ENCODE peak calls at places on chromosomes 16 and 17, in ten cellular contexts. H, I, G, K, Y, A, W, L, V and X are unnamed samples. For H3K4me1 and H3K36me3, the result is how much of the 10 kb centered on the place peaks cover.

GRCh38 chr16:17476414-17477259 is 5.9 kb upstream of the XYLT1 start:
- DNase-seq in G (peak), Y (no peak), L (no peak), W (no peak), H (peak), A (peak), K (peak), I (peak), V (peak), X (peak)

GRCh38 chr17:50420419-50421112 is 5.5 kb upstream of the ACSF2 start:
- DNase-seq in L (no peak), A (no peak), W (no peak), H (no peak), I (no peak), G (no peak), Y (no peak), V (peak), K (no peak), X (no peak)

GRCh38 chr17:40471856-40472732 is 28.8 kb downstream of the IGFBP4 start:
- DNase-seq in L (no peak), H (peak), Y (no peak), I (no peak), G (no peak), K (no peak), W (no peak), V (no peak), A (no peak), X (no peak)

GRCh38 chr16:82041542-82041941 is 6.5 kb downstream of the HSD17B2 start:
- DNase-seq in I (no peak), G (no peak), W (no peak), H (no peak), K (no peak), V (no peak), L (no peak), A (no peak), Y (no peak), X (no peak)

GRCh38 chr17:58968662-58969061 is 138.0 kb downstream of the TRIM37 start:
- DNase-seq in K (no peak), G (no peak), I (no peak), Y (no peak), W (no peak), A (no peak), V (no peak), L (no peak), H (peak), X (no peak)

GRCh38 chr16:30649725-30650368 is 913 bp upstream of the PRR14 start:
- DNase-seq in K (no peak), Y (no peak), G (no peak), A (peak), V (no peak), L (no peak), W (no peak), I (no peak), H (no peak), X (no peak)

GRCh38 chr16:49181812-49182211 is 99.8 kb downstream of the CBLN1 start:
- DNase-seq in A (no peak), H (no peak), L (no peak), I (no peak), G (no peak), V (no peak), Y (no peak), W (no peak), K (no peak), X (no peak)

GRCh38 chr17:44848961-44849489 is 1.3 kb downstream of the HIGD1B start:
- DNase-seq in Y (no peak), K (no peak), W (no peak), V (no peak), G (no peak), I (no peak), A (no peak), L (no peak), H (no peak), X (no peak)

GRCh38 chr16:49575352-49576172 is 202.0 kb downstream of the C16orf78 start:
- DNase-seq in A (peak), K (no peak), L (no peak), I (peak), W (no peak), G (peak), Y (peak), H (no peak), V (no peak), X (no peak)

GRCh38 chr16:86044241-86044671 is 145.3 kb downstream of the IRF8 start:
- DNase-seq in H (peak), A (peak), K (no peak), V (peak), W (peak), Y (no peak), L (no peak), G (peak), I (peak), X (no peak)

GRCh38 chr17:55587608-55588139 is 76.4 kb upstream of the SMIM36 start:
- DNase-seq in H (peak), W (peak), I (peak), Y (no peak), G (no peak), V (no peak), L (no peak), A (no peak), K (no peak), X (no peak)

GRCh38 chr17:79919164-79919585 is 79.9 kb upstream of the CBX4 start:
- DNase-seq in K (peak), A (peak), V (no peak), L (peak), G (no peak), H (no peak), W (peak), Y (peak), I (peak), X (peak)

GRCh38 chr16:67279296-67280089 is at the start of gene PLEKHG4:
- DNase-seq in V (peak), W (peak), L (peak), H (peak), A (peak), I (peak), K (peak), Y (peak), G (peak), X (peak)

GRCh38 chr16:85668676-85669424 is 19.9 kb downstream of the GINS2 start:
- DNase-seq in A (peak), G (no peak), L (no peak), H (no peak), V (no peak), Y (no peak), K (no peak), W (peak), I (no peak), X (no peak)

GRCh38 chr16:72856797-72857196 is 191.1 kb downstream of the ZFHX3 start:
- DNase-seq in V (peak), W (no peak), G (peak), A (no peak), L (no peak), K (no peak), H (no peak), I (peak), Y (no peak), X (no peak)

GRCh38 chr16:57991551-57992059 is 8.9 kb downstream of the ZNF319 start:
- DNase-seq in H (no peak), V (no peak), I (no peak), A (peak), Y (no peak), K (no peak), W (peak), G (no peak), L (no peak), X (no peak)

DNA sequence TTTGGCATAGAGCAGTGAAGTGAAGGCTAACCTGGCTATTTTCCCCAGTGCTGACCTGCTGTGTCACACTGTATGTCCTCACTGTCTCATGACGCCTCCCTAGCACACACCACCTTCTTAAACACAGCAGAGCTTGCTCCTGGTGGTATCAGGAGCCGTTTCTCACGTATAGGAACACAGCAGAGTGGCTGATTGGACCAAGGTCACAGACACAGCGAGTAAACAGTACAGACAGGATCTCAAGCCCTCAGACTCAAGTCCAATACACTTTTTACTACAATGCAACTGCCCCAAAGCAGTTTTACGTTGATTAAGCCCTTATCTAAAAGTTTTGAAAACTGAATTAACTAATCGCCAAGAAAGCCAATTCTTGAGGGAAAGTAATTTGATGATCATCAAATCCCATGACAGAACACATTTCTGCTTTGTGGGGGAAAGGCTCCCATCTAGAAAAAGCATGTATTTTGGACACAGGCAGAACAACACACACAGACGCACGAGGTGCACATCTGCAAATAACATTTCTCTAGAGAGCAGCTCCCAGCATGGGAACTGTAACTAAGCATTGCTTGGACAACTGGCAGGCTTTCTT is 15.2 kb downstream of the ARHGAP17 start:
- DNase-seq in Y (no peak), L (no peak), G (no peak), I (no peak), A (no peak), H (no peak), V (peak), W (no peak), K (no peak), X (no peak)
- H3K4me1 ChIP-seq in Y (under half), L (under half), G (under half), I (under half), A (half or more), H (under half), V (half or more), W (under half), K (under half), X (under half)

DNA sequence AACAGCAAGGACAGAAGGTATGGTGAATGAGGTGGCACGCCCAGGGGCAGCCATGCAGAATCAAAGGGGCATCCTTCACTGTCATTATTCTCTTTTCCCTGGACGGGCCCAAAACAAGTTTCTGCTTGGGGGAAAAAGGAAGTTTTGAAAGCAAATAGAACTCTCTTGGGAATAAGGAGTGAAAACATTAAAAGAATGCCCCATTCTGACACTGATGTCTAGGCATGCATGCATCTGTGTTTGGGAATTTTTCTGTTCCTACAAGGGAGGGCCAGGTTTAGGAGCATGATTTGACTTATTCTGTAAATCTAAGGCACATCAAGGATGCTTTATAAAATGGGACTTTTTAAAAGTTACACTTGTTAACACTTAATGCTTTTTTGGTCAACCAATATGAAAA is 34.3 kb upstream of the SLC12A3 start:
- DNase-seq in W (no peak), A (no peak), H (no peak), Y (no peak), G (no peak), V (no peak), K (no peak), I (no peak), L (no peak), X (no peak)
- H3K36me3 ChIP-seq in W (under half), A (half or more), H (under half), Y (half or more), G (under half), V (half or more), K (under half), I (under half), L (under half), X (under half)

GRCh38 chr17:7855643-7856080 is 796 bp downstream of the TMEM88 start:
- DNase-seq in L (peak), A (no peak), W (peak), I (peak), V (no peak), K (no peak), G (no peak), H (no peak), Y (no peak), X (peak)

GRCh38 chr17:7857724-7858486 is at the start of gene CYB5D1:
- DNase-seq in A (peak), W (peak), Y (peak), I (peak), H (peak), V (peak), G (peak), K (peak), L (peak), X (peak)

GRCh38 chr17:7854851-7855642 is at the start of gene TMEM88:
- DNase-seq in K (no peak), Y (no peak), A (peak), W (peak), I (peak), L (peak), G (peak), V (no peak), H (no peak), X (peak)

GRCh38 chr17:7856840-7857723 is at the start of gene NAA38:
- DNase-seq in H (peak), Y (peak), W (peak), I (peak), L (peak), A (peak), V (peak), G (peak), K (peak), X (peak)

GRCh38 chr17:7856081-7856791 is 1.1 kb downstream of the NAA38 start:
- DNase-seq in A (peak), L (peak), K (peak), Y (no peak), I (peak), V (no peak), H (no peak), G (peak), W (peak), X (peak)
- TF ChIP-seq POLR2A in A (no peak), L (no peak), K (no peak), Y (no peak), I (no peak), V (no peak), H (no peak), G (no peak), W (no peak), X (no peak)

GRCh38 chr17:29617125-29617480 is 5.6 kb downstream of the CORO6 start:
- DNase-seq in W (peak), I (peak), V (peak), L (peak), H (peak), Y (peak), G (peak), A (peak), K (peak), X (peak)
- H3K4me1 ChIP-seq in W (half or more), I (under half), V (half or more), L (under half), H (under half), Y (half or more), G (under half), A (half or more), K (under half), X (under half)

GRCh38 chr16:9102379-9102778 is 10.9 kb downstream of the HAPSTR1 start:
- DNase-seq in Y (no peak), A (no peak), V (no peak), K (no peak), G (no peak), H (peak), L (no peak), W (no peak), I (no peak), X (no peak)
- H3K36me3 ChIP-seq in Y (half or more), A (half or more), V (half or more), K (under half), G (under half), H (under half), L (half or more), W (under half), I (under half), X (under half)

DNA sequence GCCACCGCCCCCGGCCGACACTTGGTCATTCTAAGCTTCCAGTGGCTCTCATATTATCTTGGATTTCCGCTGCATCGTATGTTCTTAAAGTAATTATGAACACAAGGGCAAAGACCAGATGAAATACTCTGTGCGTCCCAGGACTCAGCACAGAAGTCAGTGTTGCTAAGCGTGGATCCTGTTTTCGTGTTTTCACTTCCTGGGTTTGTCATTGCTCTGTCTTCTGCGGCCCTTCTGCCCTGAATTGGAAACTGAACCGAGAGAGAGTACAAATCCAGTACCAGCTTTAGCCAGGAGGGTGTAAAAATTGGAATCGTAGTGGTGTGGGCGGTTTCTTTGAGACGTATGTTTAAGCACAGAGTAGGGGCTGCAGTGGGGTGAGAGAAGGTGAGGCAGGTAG is 32.7 kb downstream of the DBNDD1 start:
- DNase-seq in G (no peak), K (no peak), L (no peak), W (no peak), V (no peak), A (no peak), I (no peak), Y (no peak), H (no peak), X (no peak)
- TF ChIP-seq POLR2A in G (no peak), K (no peak), L (no peak), W (no peak), V (no peak), A (no peak), I (no peak), Y (no peak), H (no peak), X (no peak)

GRCh38 chr16:51157698-51158097 is 6.6 kb upstream of the SALL1 start:
- DNase-seq in A (no peak), L (no peak), H (no peak), Y (no peak), K (no peak), V (no peak), I (no peak), G (peak), W (no peak), X (no peak)
- H3K4me1 ChIP-seq in A (under half), L (under half), H (under half), Y (under half), K (under half), V (under half), I (under half), G (under half), W (under half), X (under half)

GRCh38 chr16:87715658-87716057 is 50.1 kb downstream of the KLHDC4 start:
- DNase-seq in L (no peak), V (no peak), W (no peak), I (no peak), K (no peak), G (no peak), Y (no peak), A (no peak), H (peak), X (no peak)
- H3K36me3 ChIP-seq in L (under half), V (under half), W (under half), I (under half), K (under half), G (under half), Y (half or more), A (half or more), H (under half), X (under half)

DNA sequence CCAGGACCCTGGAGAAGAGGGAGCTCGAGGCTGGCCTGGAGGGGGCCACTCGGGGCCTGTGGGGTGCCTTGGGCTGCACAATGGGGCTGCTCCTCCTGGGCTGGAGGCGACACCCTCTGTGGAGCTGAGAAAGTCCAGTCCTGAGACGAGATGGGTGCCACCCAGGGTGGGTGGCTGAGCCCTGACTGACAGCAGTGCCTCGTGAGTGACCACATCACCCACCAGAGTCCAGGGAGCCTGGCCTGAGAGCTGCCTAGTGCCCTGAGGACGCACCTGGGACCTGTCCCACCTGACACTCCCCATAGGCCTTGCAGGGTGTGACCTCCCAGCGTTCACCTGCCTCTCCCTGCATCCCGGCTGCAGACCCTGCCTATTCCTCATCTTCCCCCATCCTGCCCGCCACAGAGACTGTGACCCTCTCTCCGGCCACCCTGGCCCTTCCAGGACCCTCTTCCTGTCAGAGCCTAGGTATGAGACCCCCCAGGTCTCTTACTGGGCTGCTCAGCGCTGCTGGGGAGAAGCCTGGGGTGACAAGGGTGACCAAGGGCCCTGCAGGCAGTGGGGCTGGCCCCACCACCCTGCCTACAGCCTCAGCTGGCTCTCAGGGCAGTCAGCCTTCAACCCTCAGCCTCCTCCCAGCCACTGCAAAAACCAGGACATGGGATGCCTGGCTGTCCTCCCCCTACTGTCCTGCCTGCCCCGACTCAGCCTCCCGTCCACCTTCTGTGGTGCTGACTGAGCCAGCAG is 41.2 kb downstream of the TNFRSF13B start:
- DNase-seq in A (peak), K (no peak), I (no peak), G (no peak), W (peak), V (no peak), H (no peak), L (no peak), Y (no peak), X (no peak)
- TF ChIP-seq POLR2A in A (no peak), K (no peak), I (no peak), G (no peak), W (no peak), V (no peak), H (no peak), L (no peak), Y (no peak), X (no peak)

DNA sequence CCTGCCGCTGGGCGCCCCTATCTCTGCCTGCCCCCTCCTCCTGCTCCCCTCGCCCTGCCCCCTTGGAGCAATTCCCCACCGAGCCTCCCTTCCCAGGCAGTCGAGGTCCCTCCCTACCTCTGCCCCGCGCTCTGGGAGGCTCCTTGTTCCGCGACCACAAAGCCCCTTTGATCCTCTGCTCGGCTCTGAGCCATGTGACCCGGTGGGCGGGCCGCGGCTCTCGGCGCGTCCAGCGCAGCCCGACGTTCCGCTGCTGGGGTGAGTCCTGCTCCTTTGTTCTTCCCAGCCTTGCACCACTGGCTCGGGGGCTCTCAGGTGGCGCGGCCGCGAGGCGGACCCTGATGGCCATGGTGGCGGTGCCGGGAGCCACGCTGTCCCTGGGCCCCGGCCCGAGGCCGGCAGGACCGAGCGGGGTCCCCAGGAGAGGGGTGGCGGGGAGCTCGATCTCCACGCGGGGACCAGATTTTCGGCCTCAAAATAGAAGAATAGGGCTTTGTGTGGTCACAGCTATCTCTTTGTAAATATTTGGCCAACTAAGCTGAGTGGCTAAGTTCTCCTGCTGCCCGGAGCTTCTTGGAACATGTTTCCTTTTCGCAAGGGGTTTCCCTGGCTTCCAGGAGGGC is 310.6 kb downstream of the SEC14L1 start:
- DNase-seq in Y (peak), H (peak), G (peak), V (peak), L (peak), I (peak), K (peak), W (peak), A (peak), X (peak)
- H3K4me1 ChIP-seq in Y (half or more), H (half or more), G (under half), V (half or more), L (half or more), I (under half), K (half or more), W (half or more), A (half or more), X (under half)